ENCODE peak calls at places on chromosomes 16 and 17, in nine cellular contexts. G is colonic mucosa; W is Panc1; C is heart right ventricle; H is neural progenitor cell; A is CD8-positive, alpha-beta memory T cell; D is GM23248; K is body of pancreas; O is transverse colon. Q is an unnamed sample.

GRCh38 chr16:28218109-28218508 is 6.3 kb upstream of the XPO6 start:
- DNase-seq in G (peak; percentile 35), W (peak; percentile 38), C (no peak), H (peak; percentile 31), A (peak; percentile 79), D (peak; percentile 74), K (no peak), O (peak; percentile 27), Q (no peak)

GRCh38 chr17:62780273-62780672 is 27.8 kb downstream of the MARCHF10 start:
- DNase-seq in G (no peak), W (no peak), C (peak; percentile 21), H (no peak), A (no peak), D (no peak), K (peak; percentile 89), O (no peak), Q (no peak)

GRCh38 chr17:76248013-76248782 is 7.9 kb upstream of the RNF157 start:
- DNase-seq in G (no peak), W (no peak), C (no peak), H (no peak), A (no peak), D (no peak), K (no peak), O (no peak), Q (no peak)

GRCh38 chr17:82845163-82845807 is 5.5 kb upstream of the ZNF750 start:
- DNase-seq in G (no peak), W (no peak), C (peak; percentile 86), H (no peak), A (no peak), D (no peak), K (no peak), O (no peak), Q (peak; percentile 83)

GRCh38 chr17:47279062-47279801 is 25.6 kb downstream of the ITGB3 start:
- DNase-seq in G (no peak), W (no peak), C (peak; percentile 82), H (no peak), A (no peak), D (peak; percentile 98), K (peak; percentile 30), O (peak; percentile 56), Q (peak; percentile 84)

GRCh38 chr17:51770031-51770759 is 388.3 kb downstream of the CA10 start:
- DNase-seq in G (peak; percentile 21), W (no peak), C (no peak), H (no peak), A (no peak), D (no peak), K (no peak), O (peak; percentile 41), Q (no peak)

GRCh38 chr17:70520447-70520846 is 351.1 kb downstream of the KCNJ2 start:
- DNase-seq in G (no peak), W (no peak), C (no peak), H (no peak), A (no peak), D (no peak), K (no peak), O (no peak), Q (no peak)

GRCh38 chr17:57154896-57155295 is 69.8 kb downstream of the AKAP1 start:
- DNase-seq in G (no peak), W (no peak), C (no peak), H (no peak), A (no peak), D (no peak), K (no peak), O (no peak), Q (no peak)

GRCh38 chr17:3030096-3030495 is 33.3 kb downstream of the OR1D5 start:
- DNase-seq in G (no peak), W (peak; percentile 35), C (peak; percentile 35), H (no peak), A (no peak), D (peak; percentile 83), K (no peak), O (no peak), Q (peak; percentile 57)

GRCh38 chr16:89565506-89566372 is 5.3 kb downstream of the RPL13 start:
- DNase-seq in G (peak; percentile 78), W (no peak), C (no peak), H (peak; percentile 64), A (peak; percentile 62), D (peak; percentile 71), K (peak; percentile 74), O (peak; percentile 66), Q (peak; percentile 85)

DNA sequence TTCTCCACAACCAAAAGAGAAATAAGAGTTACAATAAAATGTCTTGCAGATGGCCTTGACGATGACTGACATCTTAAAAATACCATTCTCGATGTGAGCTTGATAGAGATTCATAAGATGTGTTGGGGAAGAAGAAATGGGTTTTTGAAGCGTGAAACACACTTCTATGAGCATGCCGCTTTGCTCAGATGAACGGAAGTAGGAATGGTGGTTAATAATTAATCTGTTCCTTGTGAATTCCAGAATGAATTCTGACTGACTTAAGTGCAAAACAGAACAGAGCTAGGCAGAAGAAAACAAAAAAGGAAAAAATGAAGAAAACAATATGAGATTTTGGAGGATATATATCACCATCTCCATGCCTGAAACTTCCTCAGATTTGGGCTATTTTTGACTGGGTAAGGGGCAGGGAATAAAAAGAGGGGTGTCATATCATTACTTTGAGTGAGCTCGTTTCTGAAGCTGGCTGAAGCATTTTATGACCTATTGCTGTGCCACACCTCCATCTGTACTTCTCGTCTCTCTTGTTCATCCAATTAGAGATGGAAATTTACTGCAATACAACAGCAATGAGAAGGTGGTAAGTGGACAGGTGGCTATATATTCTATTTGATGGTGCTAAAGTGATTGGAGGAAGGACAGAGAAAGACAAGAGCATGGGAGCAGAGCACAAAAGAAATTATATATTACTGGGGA is 1152.0 kb upstream of the CDH8 start:
- DNase-seq in G (peak; percentile 19), W (no peak), C (no peak), H (no peak), A (no peak), D (no peak), K (no peak), O (no peak), Q (no peak)
- H3K27me3 ChIP-seq in G (no peaks in the 10 kb centered on the region), W (no peaks in the 10 kb centered on the region), C (no peaks in the 10 kb centered on the region), H (no peaks in the 10 kb centered on the region), A (no peaks in the 10 kb centered on the region), D (no peaks in the 10 kb centered on the region), K (no peaks in the 10 kb centered on the region), O (no peaks in the 10 kb centered on the region), Q (no peaks in the 10 kb centered on the region)

DNA sequence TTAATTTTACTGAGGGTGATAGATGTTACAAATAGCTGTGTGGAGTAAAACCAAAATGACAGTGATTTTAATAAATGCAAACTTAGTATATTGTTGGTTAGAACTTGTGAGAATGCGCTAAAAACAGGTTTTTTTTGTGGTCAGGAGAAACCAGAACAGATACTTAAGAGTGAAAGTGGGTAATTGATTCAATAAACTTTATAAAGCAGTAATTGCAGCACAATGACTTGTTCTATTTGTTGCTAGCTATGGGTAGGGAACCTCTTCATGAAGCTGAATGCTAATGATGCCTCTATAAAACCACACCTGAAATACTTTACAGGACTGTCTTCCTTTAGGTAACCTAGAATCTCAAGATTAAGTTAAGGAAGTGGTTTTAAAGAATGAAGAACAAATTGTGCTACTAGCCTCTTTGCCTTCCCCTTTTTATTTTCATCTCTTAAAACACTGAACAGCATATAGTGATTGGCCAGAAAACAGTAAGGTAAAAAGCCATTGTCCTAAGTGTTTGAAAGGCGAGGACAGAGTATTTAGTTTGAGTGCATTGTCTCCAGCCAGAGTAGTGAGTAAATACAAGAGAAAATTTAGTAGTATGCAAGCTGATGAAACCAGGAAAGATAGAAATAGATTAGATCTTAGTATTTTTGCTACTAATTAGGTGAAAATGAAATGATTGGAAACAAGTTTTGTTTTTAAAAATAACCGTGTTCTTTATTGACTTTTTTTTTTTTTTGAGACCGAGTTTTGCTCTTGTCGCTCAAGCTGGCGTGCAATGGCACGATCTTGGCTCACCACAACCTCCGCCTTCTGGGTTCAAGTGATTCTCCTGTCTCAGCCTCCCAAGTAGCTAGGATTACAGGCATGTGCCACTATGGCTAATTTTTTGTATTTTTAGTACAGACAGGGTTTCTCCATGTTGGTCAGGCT is 6.0 kb downstream of the GGNBP2 start:
- DNase-seq in G (no peak), W (no peak), C (no peak), H (no peak), A (no peak), D (no peak), K (no peak), O (no peak), Q (no peak)
- H3K36me3 ChIP-seq in G (no peaks in the 10 kb centered on the region), W (peaks cover 9% of the 10 kb centered on the region), C (no peaks in the 10 kb centered on the region), H (peaks cover 2% of the 10 kb centered on the region), A (peaks cover 8% of the 10 kb centered on the region), D (peaks cover 22% of the 10 kb centered on the region), K (no peaks in the 10 kb centered on the region), O (no peaks in the 10 kb centered on the region), Q (peaks cover 13% of the 10 kb centered on the region)

GRCh38 chr17:28741358-28742349 is 2.2 kb upstream of the TRAF4 start:
- DNase-seq in G (peak; percentile 53), W (no peak), C (no peak), H (no peak), A (no peak), D (no peak), K (no peak), O (peak; percentile 42), Q (peak; percentile 85)

GRCh38 chr17:28745052-28745776 is 1.4 kb downstream of the TRAF4 start:
- DNase-seq in G (peak; percentile 67), W (no peak), C (peak; percentile 53), H (peak; percentile 85), A (no peak), D (peak; percentile 80), K (peak; percentile 74), O (peak; percentile 67), Q (peak; percentile 85)

GRCh38 chr17:28744802-28745051 is 916 bp downstream of the TRAF4 start:
- DNase-seq in G (no peak), W (no peak), C (no peak), H (no peak), A (no peak), D (no peak), K (no peak), O (no peak), Q (no peak)

GRCh38 chr17:28744104-28744801 is 442 bp downstream of the TRAF4 start:
- DNase-seq in G (peak; percentile 76), W (no peak), C (no peak), H (peak; percentile 92), A (peak; percentile 81), D (peak; percentile 53), K (peak; percentile 61), O (peak; percentile 70), Q (peak; percentile 89)

DNA sequence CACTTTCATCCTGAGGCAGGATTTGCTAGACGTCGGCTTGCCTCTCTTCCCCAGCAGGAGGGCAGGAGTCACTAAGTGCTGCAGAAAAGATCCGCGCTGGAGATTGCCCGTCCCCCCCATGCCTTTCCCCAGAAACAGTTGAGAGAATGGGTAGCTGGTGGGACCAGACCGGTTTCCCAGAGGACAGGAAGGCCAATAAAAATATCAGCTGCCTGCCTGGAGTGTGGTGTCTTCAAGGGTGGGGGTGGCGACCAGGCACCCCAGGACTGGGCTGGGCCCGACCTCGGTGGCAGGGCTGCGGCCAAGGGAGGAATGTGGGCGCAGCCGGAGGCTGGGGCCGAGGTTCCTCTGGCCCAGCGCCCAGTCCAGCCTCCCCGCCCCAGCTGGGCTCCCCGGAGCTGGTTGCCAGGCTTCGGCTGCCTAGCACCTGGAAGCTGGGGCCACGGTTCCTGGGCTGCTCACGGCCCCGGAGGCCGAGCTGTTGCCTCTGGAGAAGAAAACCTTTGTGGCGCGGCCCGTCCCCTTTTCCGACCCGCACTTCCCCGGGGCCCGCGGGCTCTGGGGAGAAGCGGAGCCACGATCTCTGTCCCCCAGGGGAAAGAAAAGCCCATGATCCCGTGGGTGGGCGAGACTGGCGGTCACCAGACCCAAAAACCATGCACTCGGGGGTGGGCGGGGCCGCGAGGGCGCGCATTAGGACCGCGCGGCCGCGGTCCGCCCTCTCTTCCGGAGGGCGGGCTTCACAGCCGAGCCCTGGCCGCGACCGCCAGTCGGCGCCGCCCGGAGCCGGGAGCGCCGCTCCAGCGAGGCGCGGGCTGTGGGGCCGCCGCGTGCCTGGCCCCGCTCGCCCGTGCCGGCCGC is at the start of gene TRAF4:
- DNase-seq in G (peak; percentile 85), W (no peak), C (peak; percentile 74), H (peak; percentile 96), A (peak; percentile 82), D (peak; percentile 96), K (peak; percentile 83), O (peak; percentile 89), Q (peak; percentile 95)
- H3K4me1 ChIP-seq in G (peaks cover 24% of the 10 kb centered on the region), W (peaks cover 39% of the 10 kb centered on the region), C (peaks cover 48% of the 10 kb centered on the region), H (peaks cover 16% of the 10 kb centered on the region), A (peaks cover 37% of the 10 kb centered on the region), D (peaks cover 21% of the 10 kb centered on the region), K (peaks cover 46% of the 10 kb centered on the region), O (peaks cover 45% of the 10 kb centered on the region), Q (peaks cover 85% of the 10 kb centered on the region)

GRCh38 chr16:35564889-35565288 is 2105.5 kb downstream of the TP53TG3F start:
- DNase-seq in G (no peak), W (no peak), C (no peak), H (no peak), A (no peak), D (no peak), K (no peak), O (no peak), Q (no peak)
- H3K27me3 ChIP-seq in G (no peaks in the 10 kb centered on the region), W (no peaks in the 10 kb centered on the region), C (no peaks in the 10 kb centered on the region), H (no peaks in the 10 kb centered on the region), A (no peaks in the 10 kb centered on the region), D (no peaks in the 10 kb centered on the region), K (no peaks in the 10 kb centered on the region), O (no peaks in the 10 kb centered on the region), Q (no peaks in the 10 kb centered on the region)

Q was measured in spleen.